ENCODE peak calls at places on chromosomes 11 and 22, in six cellular contexts. M is keratinocyte, Z is fibroblast of lung, U is A673, C is left lung, T is lower lobe of right lung. Y is an unnamed sample. For H3K27me3, the result is how much of the 10 kb centered on the place peaks cover.

GRCh38 chr11:96091476-96091875 is 167.6 kb upstream of the MTMR2 start:
- DNase-seq in M (no peak), Z (no peak), U (peak), C (no peak), T (no peak), Y (no peak)

GRCh38 chr11:93477684-93478234 is 65.4 kb downstream of the SMCO4 start:
- DNase-seq in M (no peak), Z (no peak), U (no peak), C (no peak), T (no peak), Y (no peak)

GRCh38 chr11:125062931-125063428 is at the start of gene SLC37A2:
- DNase-seq in M (no peak), Z (peak), U (peak), C (peak), T (peak), Y (no peak)

GRCh38 chr11:107538239-107538638 is 27.3 kb downstream of the ALKBH8 start:
- DNase-seq in M (no peak), Z (no peak), U (no peak), C (no peak), T (no peak), Y (no peak)

GRCh38 chr11:61728940-61729219 is 23.6 kb upstream of the MYRF start:
- DNase-seq in M (peak), Z (peak), U (no peak), C (no peak), T (no peak), Y (peak)

GRCh38 chr11:76783294-76783900 is at the start of gene TSKU:
- DNase-seq in M (no peak), Z (peak), U (no peak), C (no peak), T (peak), Y (no peak)

GRCh38 chr22:32861330-32861729 is 59.8 kb downstream of the TIMP3 start:
- DNase-seq in M (no peak), Z (peak), U (no peak), C (no peak), T (no peak), Y (no peak)

GRCh38 chr11:113885897-113886296 is 10.5 kb upstream of the USP28 start:
- DNase-seq in M (no peak), Z (no peak), U (no peak), C (no peak), T (no peak), Y (no peak)

GRCh38 chr11:6452219-6452618 is 11.4 kb upstream of the HPX start:
- DNase-seq in M (no peak), Z (no peak), U (no peak), C (no peak), T (no peak), Y (no peak)

DNA sequence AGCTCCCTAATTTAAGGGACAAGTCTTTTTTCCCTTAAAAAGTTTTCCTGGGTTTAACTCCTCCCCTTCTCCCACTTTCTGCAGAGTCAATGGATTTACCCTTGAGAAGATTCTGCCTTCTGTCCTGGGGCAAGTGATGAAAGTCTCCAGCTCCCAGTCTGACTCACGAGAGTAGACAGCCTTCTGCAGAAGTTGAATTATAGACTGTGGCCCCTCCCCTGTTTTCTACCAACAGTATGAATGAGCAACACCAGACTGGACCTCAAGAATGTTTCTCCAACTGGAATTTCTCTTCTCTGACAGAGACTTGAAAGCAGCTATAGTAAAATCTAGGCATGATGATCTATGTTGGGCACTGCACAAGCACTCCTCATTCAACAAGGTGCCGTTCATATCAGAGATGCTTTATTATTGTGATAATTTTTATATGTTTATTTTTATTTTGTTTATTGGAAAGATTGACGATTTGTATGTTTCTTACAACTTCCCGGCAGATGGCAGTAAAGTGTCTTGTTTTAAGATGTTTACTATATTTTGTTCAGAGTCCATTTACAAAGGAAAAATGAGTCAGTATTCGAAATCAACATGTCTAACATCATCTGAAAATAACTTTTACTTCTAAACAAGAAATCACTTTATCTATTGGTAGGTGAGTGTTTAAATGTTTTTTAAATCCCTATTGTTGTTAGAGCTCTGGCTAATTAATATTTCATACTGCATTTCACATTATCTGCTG is 56.6 kb downstream of the LMO2 start:
- DNase-seq in M (peak), Z (peak), U (peak), C (no peak), T (no peak), Y (peak)
- H3K4me3 ChIP-seq in M (no peak), Z (no peak), U (peak), C (no peak), T (no peak), Y (no peak)

DNA sequence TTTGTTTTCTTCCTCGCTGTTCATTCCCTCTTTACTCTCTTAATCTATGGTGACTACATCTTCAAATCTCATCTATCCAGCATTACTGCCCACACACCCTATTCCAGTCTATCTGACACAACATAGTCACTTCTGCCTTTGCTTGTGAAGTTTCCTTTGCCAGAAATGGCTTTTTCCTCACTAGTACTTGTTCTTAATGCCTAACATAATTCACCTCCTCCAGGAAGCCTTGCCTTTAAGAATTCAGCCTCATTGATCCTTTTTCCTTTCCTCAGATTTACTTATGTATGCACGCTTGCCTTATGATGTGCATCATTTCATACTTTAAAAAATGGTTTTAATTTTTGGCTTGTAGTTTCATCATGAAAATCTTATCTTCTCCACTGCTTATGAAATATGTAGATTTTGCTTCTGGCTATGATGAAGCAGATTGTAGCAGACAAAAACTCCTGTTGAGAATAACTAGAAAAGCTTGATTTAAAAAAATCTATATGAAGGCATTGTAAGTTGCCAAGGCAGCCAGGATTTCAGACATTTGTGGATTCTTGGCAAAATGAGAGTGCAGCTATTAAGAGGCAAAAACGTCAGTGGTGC is 31.7 kb downstream of the RNF169 start:
- DNase-seq in M (no peak), Z (no peak), U (no peak), C (no peak), T (no peak), Y (no peak)
- TF ChIP-seq CTCF in M (no peak), Z (no peak), U (no peak), C (no peak), T (no peak), Y (no peak)

DNA sequence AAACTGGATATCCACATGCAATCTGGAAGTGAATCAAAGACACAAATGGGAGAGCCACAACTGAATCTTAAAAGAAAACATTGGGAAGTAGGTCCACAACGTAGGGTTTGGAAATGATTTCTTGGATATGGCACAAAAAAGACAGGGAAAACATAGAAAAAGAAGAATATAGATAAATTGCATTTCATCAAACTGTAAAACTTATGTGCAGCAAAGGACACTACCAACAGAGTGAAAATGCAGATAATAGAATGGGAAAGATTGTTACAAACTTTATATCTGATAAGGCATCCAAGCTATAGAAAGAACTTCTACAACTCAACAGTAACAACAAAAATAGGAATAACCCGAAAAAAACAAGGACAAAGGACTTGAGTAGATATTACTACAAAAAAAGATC is 89.6 kb downstream of the ZNF280B start:
- DNase-seq in M (no peak), Z (no peak), U (no peak), C (no peak), T (no peak), Y (no peak)
- H3K27me3 ChIP-seq in M (under half), Z (under half), U (half or more), C (half or more), T (under half), Y (under half)

DNA sequence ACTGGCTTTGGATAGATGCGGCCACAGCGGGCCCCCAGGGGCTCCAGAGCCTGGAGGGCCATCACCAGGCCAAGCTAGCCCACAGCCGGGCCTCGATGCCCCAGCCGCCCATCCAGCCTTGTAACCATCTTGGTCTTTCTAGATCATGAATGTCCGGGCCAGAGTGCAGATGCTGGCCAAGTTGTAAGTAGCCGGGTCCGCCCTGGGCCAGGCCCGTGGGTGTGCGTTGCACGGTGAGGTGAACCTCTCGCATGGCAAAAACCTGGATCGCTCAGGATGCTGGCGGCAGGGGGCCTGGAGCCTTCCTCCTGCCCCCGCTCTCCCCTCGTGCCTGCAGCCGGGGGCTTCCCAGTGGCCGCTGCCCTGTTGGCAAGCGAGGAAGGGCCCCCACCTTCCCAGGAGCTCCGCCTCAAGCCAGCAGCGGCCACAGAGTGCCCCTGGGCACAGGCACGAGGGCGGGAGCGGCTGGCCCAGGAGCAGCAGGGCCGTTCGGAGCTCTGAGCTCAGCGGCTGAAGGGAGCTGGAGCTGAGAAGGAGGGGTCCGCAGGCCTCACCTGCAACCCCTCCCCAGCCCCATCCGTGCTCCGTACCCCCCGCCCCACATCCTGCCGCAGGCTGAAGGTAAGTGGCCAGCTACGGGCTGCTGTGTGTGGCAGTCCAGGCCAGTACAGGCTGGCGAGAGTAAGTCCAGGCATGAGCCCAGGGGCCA is 10.9 kb upstream of the MRPL23 start:
- DNase-seq in M (no peak), Z (no peak), U (no peak), C (no peak), T (peak), Y (no peak)
- H3K4me3 ChIP-seq in M (no peak), Z (no peak), U (no peak), C (no peak), T (no peak), Y (no peak)

GRCh38 chr11:111975076-111975806 is 38.1 kb downstream of the DIXDC1 start:
- DNase-seq in M (no peak), Z (no peak), U (no peak), C (no peak), T (no peak), Y (no peak)
- TF ChIP-seq CTCF in M (peak), Z (peak), U (peak), C (no peak), T (peak), Y (peak)

DNA sequence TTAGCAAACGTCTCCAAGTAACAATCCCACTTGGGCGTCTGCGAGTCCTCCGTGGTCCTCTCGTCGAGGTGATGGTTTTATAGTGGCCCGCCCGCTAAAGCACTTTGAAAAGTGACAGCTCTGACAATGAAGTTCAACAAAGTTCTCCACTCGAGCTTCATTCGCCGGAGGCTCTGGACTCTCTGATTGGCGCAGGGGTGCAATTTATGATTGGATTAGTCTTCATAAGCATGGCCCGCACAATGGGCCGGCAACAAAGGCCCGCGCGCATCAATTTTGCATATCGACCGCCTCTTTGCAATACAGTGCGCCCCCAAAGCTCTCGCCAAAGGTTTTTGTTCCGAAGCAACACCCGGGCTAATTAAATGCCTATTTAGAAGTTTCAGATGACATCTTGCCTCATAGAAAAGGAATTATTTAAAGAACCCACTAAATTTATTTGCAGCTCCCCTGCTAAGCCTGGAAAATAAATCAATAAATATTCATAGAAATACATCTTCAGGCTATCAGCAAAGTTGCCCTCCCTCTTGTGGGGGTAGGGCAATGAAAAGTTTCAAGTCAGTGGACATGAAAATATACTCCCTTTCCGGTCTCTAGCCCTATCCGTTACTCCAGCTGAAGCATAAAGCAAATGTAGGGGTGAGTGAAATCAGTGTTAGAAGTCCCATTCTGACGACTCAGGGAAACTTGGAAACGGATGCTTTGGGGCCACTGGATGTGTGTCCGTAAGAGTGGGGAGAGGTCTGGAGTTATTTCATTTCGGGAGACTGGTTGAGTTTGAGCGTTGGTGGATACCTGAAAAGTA is at the start of gene DBX1:
- DNase-seq in M (no peak), Z (no peak), U (no peak), C (no peak), T (no peak), Y (no peak)
- H3K27me3 ChIP-seq in M (half or more), Z (half or more), U (half or more), C (half or more), T (half or more), Y (half or more)

GRCh38 chr11:64035581-64035980 is at the start of gene FLRT1:
- DNase-seq in M (no peak), Z (no peak), U (no peak), C (no peak), T (no peak), Y (no peak)
- H3K4me3 ChIP-seq in M (peak), Z (no peak), U (peak), C (peak), T (peak), Y (no peak)

DNA sequence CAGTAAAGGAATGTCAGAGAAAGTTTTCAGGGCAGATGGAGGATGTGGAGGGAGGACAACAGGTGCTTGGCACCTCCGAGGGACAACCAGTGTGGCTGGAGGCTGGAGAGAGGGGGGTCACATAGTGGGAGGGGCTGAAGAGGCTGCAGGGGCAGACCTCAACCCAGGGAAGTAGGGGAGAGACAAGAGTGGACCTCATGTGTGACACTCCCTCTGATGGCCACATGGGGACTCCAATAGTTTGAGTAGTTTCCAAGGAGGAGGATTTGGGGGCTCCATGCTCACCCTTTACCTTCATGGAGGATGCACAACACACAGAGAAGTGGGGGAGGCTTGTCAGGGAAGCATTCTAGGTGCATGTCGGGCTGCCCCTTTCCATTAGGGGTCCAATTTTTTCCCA is 35.1 kb upstream of the ASPHD2 start:
- DNase-seq in M (no peak), Z (no peak), U (no peak), C (no peak), T (no peak), Y (no peak)
- TF ChIP-seq CTCF in M (no peak), Z (no peak), U (peak), C (no peak), T (no peak), Y (peak)

GRCh38 chr11:45472713-45473317 is 186.7 kb upstream of the SYT13 start:
- DNase-seq in M (no peak), Z (no peak), U (no peak), C (no peak), T (no peak), Y (no peak)

GRCh38 chr11:45470151-45471001 is 184.2 kb upstream of the SYT13 start:
- DNase-seq in M (no peak), Z (peak), U (peak), C (no peak), T (no peak), Y (no peak)

GRCh38 chr11:45473491-45473890 is 187.3 kb upstream of the SYT13 start:
- DNase-seq in M (no peak), Z (no peak), U (no peak), C (no peak), T (no peak), Y (no peak)

GRCh38 chr11:45468265-45468856 is 182.2 kb upstream of the SYT13 start:
- DNase-seq in M (no peak), Z (peak), U (no peak), C (no peak), T (no peak), Y (no peak)

DNA sequence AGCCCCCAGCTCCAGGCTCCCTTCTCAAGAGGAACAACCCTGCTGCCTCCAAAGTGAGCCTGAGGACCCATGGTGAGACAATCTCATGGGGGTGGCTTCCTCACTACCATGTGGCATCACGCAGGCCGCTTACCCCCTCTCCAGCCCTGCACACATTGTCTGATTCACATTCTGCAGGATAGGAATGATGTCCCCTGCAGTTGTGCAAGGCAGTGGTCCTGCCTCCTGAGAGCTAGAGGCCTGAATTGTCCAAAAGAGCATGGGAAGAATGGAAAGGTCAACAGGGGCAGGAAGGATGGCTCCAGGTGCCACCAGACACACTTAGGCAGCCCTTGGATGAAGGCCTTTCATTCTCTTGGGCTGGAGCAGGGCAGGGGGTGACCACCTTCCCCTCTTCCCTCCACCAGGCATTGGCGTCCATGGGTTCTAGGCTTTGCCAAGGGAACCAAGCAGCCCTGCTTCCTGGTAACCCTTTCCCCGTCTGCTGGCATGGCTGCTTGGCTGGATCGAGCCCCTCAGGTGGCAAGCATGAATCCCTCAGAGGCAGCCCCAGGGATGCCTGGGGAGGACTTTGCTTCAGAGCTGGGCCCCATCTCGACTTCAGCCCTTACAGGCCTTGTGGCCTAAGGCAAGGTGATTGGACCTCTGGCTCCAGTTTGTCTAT is 185.0 kb upstream of the SYT13 start:
- DNase-seq in M (no peak), Z (no peak), U (no peak), C (no peak), T (no peak), Y (no peak)
- H3K27me3 ChIP-seq in M (under half), Z (under half), U (under half), C (under half), T (under half), Y (under half)